ENCODE peak calls at places on chromosome 1, in four cellular contexts. U is HCT116, I is endothelial cell of umbilical vein, T is K562. S is an unnamed sample. For H4K20me1, the result is how much of the 10 kb centered on the place peaks cover.

GRCh38 chr1:14878951-14879350 is 274.6 kb upstream of the TMEM51 start:
- DNase-seq in U (no peak), I (no peak), T (no peak), S (no peak)

GRCh38 chr1:201019321-201019977 is 4.1 kb downstream of the KIF21B start:
- DNase-seq in U (peak), I (no peak), T (peak), S (peak)

GRCh38 chr1:106998431-106999002 is 58.0 kb upstream of the PRMT6 start:
- DNase-seq in U (no peak), I (no peak), T (no peak), S (peak)

GRCh38 chr1:24765308-24765988 is 20.2 kb downstream of the CLIC4 start:
- DNase-seq in U (no peak), I (peak), T (peak), S (no peak)

GRCh38 chr1:14499312-14500040 is 99.0 kb upstream of the KAZN start:
- DNase-seq in U (no peak), I (no peak), T (no peak), S (no peak)

GRCh38 chr1:207034208-207034607 is 1.7 kb upstream of the C1orf116 start:
- DNase-seq in U (no peak), I (no peak), T (peak), S (no peak)

GRCh38 chr1:201461193-201461657 is 7.8 kb downstream of the PHLDA3 start:
- DNase-seq in U (peak), I (peak), T (no peak), S (peak)

GRCh38 chr1:185337221-185337620 is 20.2 kb upstream of the IVNS1ABP start:
- DNase-seq in U (no peak), I (no peak), T (no peak), S (peak)

GRCh38 chr1:52727114-52727586 is 897 bp downstream of the ZYG11B start:
- DNase-seq in U (no peak), I (peak), T (peak), S (peak)

GRCh38 chr1:11825131-11825530 is 19.1 kb downstream of the CLCN6 start:
- DNase-seq in U (no peak), I (no peak), T (no peak), S (no peak)

GRCh38 chr1:166974647-166975345 is 544 bp downstream of the ILDR2 start:
- DNase-seq in U (no peak), I (no peak), T (no peak), S (no peak)

GRCh38 chr1:84492726-84493125 is 13.5 kb upstream of the SPATA1 start:
- DNase-seq in U (no peak), I (no peak), T (no peak), S (no peak)

GRCh38 chr1:21921100-21921875 is 15.8 kb downstream of the HSPG2 start:
- DNase-seq in U (no peak), I (peak), T (no peak), S (no peak)

GRCh38 chr1:193457676-193458075 is 271.3 kb upstream of the B3GALT2 start:
- DNase-seq in U (no peak), I (no peak), T (no peak), S (no peak)

GRCh38 chr1:43452789-43453441 is 816 bp downstream of the HYI start:
- DNase-seq in U (no peak), I (peak), T (no peak), S (no peak)

GRCh38 chr1:3501856-3502665 is 47.6 kb downstream of the ARHGEF16 start:
- DNase-seq in U (no peak), I (peak), T (peak), S (peak)

GRCh38 chr1:209229494-209230059 is 353.9 kb upstream of the CAMK1G start:
- DNase-seq in U (no peak), I (no peak), T (no peak), S (peak)

GRCh38 chr1:186304982-186305949 is 69.8 kb downstream of the TPR start:
- DNase-seq in U (peak), I (peak), T (peak), S (peak)

GRCh38 chr1:220123889-220124288 is 30.0 kb downstream of the IARS2 start:
- DNase-seq in U (peak), I (no peak), T (peak), S (no peak)
- TF ChIP-seq CTCF in U (peak), I (peak), T (peak), S (peak)

DNA sequence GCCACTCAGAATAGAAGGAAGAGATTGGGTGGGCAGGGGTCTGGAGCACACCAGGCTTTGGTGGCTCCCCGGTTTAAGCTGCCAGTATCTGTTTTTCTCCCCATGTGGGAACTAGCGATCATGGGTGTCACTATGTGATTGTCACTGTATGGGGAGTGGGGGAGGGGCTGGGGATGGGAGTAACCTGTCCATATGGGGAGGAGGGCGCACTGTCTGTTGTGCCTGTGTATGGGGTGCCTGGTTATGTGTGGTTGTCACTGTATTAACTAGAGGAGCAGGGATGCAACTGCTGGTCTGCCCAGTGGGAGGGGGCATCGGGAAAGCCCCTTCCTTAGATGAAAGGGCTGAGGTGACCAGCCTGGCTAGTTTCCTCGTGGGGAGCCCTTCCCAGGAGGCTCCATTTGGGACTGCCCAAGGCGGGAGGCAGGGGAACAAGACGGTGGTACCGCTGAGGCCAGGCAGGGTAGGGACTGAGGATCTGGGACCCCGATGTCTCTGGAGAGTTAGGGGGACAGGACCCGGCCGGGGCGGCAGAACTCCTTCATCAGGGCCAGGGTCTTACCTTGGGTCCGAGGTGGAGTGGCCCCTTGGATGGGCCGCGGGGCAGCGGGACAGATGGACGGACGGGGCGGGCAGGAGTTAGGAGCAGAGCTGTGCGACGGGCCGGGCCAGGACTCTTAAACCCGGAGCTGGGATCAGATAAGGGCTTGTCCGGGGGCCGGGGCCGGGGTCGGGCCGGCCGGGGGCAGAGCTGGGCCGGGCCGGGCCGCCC is at the start of gene KCNJ10:
- DNase-seq in U (no peak), I (no peak), T (no peak), S (no peak)
- H3K9ac ChIP-seq in U (no peak), I (no peak), T (no peak), S (no peak)

GRCh38 chr1:79369091-79369490 is 362.6 kb upstream of the ADGRL4 start:
- DNase-seq in U (no peak), I (no peak), T (no peak), S (no peak)

GRCh38 chr1:79373481-79374132 is 367.1 kb upstream of the ADGRL4 start:
- DNase-seq in U (no peak), I (peak), T (no peak), S (no peak)

GRCh38 chr1:79375352-79375751 is 368.8 kb upstream of the ADGRL4 start:
- DNase-seq in U (no peak), I (no peak), T (no peak), S (no peak)

GRCh38 chr1:79376106-79376505 is 369.6 kb upstream of the ADGRL4 start:
- DNase-seq in U (no peak), I (peak), T (no peak), S (no peak)

GRCh38 chr1:79371802-79372201 is 365.3 kb upstream of the ADGRL4 start:
- DNase-seq in U (no peak), I (no peak), T (no peak), S (no peak)
- H4K20me1 ChIP-seq in U (under half), I (under half), T (under half), S (under half)

GRCh38 chr1:227447531-227447990 is 115.8 kb upstream of the ZNF678 start:
- DNase-seq in U (no peak), I (peak), T (no peak), S (no peak)
- TF ChIP-seq CTCF in U (no peak), I (peak), T (peak), S (no peak)

DNA sequence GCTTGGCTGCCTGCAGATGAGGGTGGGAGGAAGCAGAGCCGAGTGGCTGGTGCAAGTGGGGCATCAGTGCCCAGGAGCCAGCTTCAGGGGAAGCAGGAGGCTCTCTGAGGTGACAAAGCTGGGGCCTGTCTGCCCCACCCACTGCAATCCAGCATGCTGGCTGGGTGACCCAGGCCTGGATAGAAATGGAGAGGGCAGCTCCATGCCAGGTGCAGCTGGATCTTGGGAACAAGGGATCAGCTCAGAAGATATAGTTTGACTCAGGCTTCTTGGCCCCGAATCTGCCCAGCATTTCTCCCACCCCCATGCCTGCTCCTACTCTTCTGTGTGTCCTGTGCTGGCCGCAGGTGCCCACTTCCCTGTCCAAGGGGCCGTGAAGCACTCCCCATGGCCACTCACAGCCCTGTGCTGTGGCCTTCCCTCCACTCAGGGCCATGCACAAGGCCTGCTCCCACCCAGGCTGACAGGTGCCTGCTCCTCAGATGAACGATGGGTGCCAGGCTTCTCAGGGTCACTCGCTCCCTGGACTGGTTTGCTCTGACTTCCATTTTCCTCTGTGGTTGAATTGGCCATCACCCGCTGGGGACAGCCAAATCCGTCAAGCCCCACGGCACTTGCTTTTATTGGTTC is 174.9 kb upstream of the VAMP3 start:
- DNase-seq in U (no peak), I (no peak), T (no peak), S (no peak)
- H3K9ac ChIP-seq in U (no peak), I (no peak), T (no peak), S (no peak)

GRCh38 chr1:31746687-31747086 is 17.5 kb downstream of the ADGRB2 start:
- DNase-seq in U (no peak), I (no peak), T (no peak), S (no peak)

GRCh38 chr1:31745898-31746668 is 18.1 kb downstream of the ADGRB2 start:
- DNase-seq in U (no peak), I (no peak), T (no peak), S (no peak)

GRCh38 chr1:31748265-31748859 is 15.8 kb downstream of the ADGRB2 start:
- DNase-seq in U (no peak), I (no peak), T (no peak), S (no peak)

GRCh38 chr1:31745071-31745897 is 18.9 kb downstream of the ADGRB2 start:
- DNase-seq in U (no peak), I (peak), T (peak), S (peak)

GRCh38 chr1:31747304-31747703 is 16.8 kb downstream of the ADGRB2 start:
- DNase-seq in U (no peak), I (no peak), T (no peak), S (no peak)
- H4K20me1 ChIP-seq in U (under half), I (under half), T (under half), S (under half)

S was measured in mammary epithelial cell.